ENCODE peak calls at places on chromosomes 7 and 10, in six cellular contexts. P, O, S, R, Z and H are unnamed samples.

GRCh38 chr10:4303045-4303444 is 518.0 kb upstream of the KLF6 start:
- DNase-seq in Z (no peak), O (no peak), R (peak), P (no peak), S (no peak), H (no peak)

GRCh38 chr10:17790631-17791030 is 18.5 kb upstream of the MRC1 start:
- DNase-seq in P (no peak), O (no peak), S (no peak), Z (no peak), R (no peak), H (no peak)

GRCh38 chr10:97974526-97975525 is 55.6 kb downstream of the CRTAC1 start:
- DNase-seq in O (peak), P (no peak), R (no peak), S (no peak), Z (no peak), H (peak)

GRCh38 chr10:76315240-76315639 is 883.8 kb downstream of the LRMDA start:
- DNase-seq in R (no peak), P (no peak), S (no peak), Z (no peak), O (no peak), H (no peak)

GRCh38 chr7:134690016-134690415 is 43.4 kb downstream of the BPGM start:
- DNase-seq in S (no peak), O (no peak), P (no peak), Z (peak), R (peak), H (peak)

GRCh38 chr10:19719320-19719719 is 96.9 kb upstream of the PLXDC2 start:
- DNase-seq in P (no peak), R (peak), S (no peak), O (no peak), Z (peak), H (no peak)

GRCh38 chr10:100827819-100828743 is 82.7 kb downstream of the PAX2 start:
- DNase-seq in Z (no peak), S (no peak), R (peak), P (no peak), O (peak), H (no peak)

GRCh38 chr7:150957119-150958020 is 20.8 kb downstream of the KCNH2 start:
- DNase-seq in O (no peak), R (no peak), S (no peak), Z (no peak), P (no peak), H (no peak)

GRCh38 chr10:1240341-1240775 is 184.2 kb downstream of the WDR37 start:
- DNase-seq in Z (no peak), S (no peak), O (peak), P (no peak), R (no peak), H (no peak)

GRCh38 chr7:1802899-1803298 is 132.8 kb downstream of the ELFN1 start:
- DNase-seq in P (no peak), O (no peak), Z (no peak), S (no peak), R (no peak), H (no peak)

GRCh38 chr10:48446785-48447184 is 140.3 kb downstream of the MAPK8 start:
- DNase-seq in Z (no peak), R (no peak), S (no peak), P (no peak), O (peak), H (no peak)

GRCh38 chr10:80283536-80284199 is 5.8 kb downstream of the MAT1A start:
- DNase-seq in O (no peak), S (no peak), R (no peak), P (no peak), Z (no peak), H (no peak)

GRCh38 chr10:127997937-127998336 is 91.0 kb downstream of the PTPRE start:
- DNase-seq in R (no peak), O (no peak), S (no peak), P (no peak), Z (no peak), H (peak)

GRCh38 chr7:84196007-84196551 is 1.5 kb upstream of the SEMA3A start:
- DNase-seq in O (no peak), P (no peak), Z (no peak), R (peak), S (no peak), H (peak)

GRCh38 chr7:7884855-7885254 is 83.7 kb upstream of the GLCCI1 start:
- DNase-seq in R (peak), P (no peak), Z (no peak), O (no peak), S (no peak), H (no peak)

GRCh38 chr10:124579003-124579384 is 117.4 kb downstream of the LHPP start:
- DNase-seq in Z (no peak), O (no peak), S (no peak), R (no peak), P (no peak), H (no peak)

GRCh38 chr7:156667110-156667436 is 26.5 kb downstream of the RNF32 start:
- DNase-seq in P (no peak), R (no peak), O (no peak), S (no peak), Z (no peak), H (no peak)

GRCh38 chr7:78125884-78126283 is 327.3 kb downstream of the PHTF2 start:
- DNase-seq in R (peak), P (no peak), O (no peak), S (no peak), Z (no peak), H (no peak)